ENCODE peak calls at places on chromosomes 6 and 20, in five cellular contexts. P is RWPE1, R is stomach, O is kidney, H is neural progenitor cell. M is an unnamed sample.

GRCh38 chr20:32780749-32781402 is 18.7 kb downstream of the DNMT3B start:
- DNase-seq in O (no peak), R (no peak), P (no peak), H (peak), M (peak)

GRCh38 chr20:31670371-31671228 is 32.9 kb downstream of the COX4I2 start:
- DNase-seq in R (peak), P (no peak), O (peak), H (no peak), M (no peak)

GRCh38 chr6:104789770-104790190 is 69.9 kb downstream of the HACE1 start:
- DNase-seq in O (no peak), R (no peak), P (peak), H (no peak), M (peak)

GRCh38 chr6:42390228-42390934 is 61.3 kb downstream of the TRERF1 start:
- DNase-seq in H (no peak), R (no peak), O (no peak), P (no peak), M (no peak)

GRCh38 chr20:51287628-51288413 is 254.7 kb downstream of the NFATC2 start:
- DNase-seq in H (no peak), P (no peak), R (no peak), O (no peak), M (no peak)

GRCh38 chr6:1893470-1894130 is 283.9 kb downstream of the FOXC1 start:
- DNase-seq in H (peak), R (no peak), O (no peak), P (no peak), M (peak)

GRCh38 chr6:6512711-6513110 is 75.8 kb upstream of the LY86 start:
- DNase-seq in P (no peak), H (no peak), R (no peak), O (no peak), M (no peak)

GRCh38 chr20:19249515-19249914 is 37.1 kb downstream of the SLC24A3 start:
- DNase-seq in R (no peak), O (no peak), H (no peak), P (no peak), M (peak)

GRCh38 chr20:64265201-64265600 is 9.7 kb downstream of the PCMTD2 start:
- DNase-seq in H (no peak), R (no peak), P (no peak), O (no peak), M (no peak)

GRCh38 chr20:1951436-1952115 is 42.3 kb downstream of the PDYN start:
- DNase-seq in P (no peak), R (peak), O (no peak), H (no peak), M (no peak)

GRCh38 chr6:85490516-85491248 is 40.8 kb downstream of the NT5E start:
- DNase-seq in P (peak), H (no peak), O (no peak), R (no peak), M (no peak)

GRCh38 chr6:1786455-1787108 is 176.9 kb downstream of the FOXC1 start:
- DNase-seq in H (no peak), R (no peak), P (no peak), O (no peak), M (no peak)

GRCh38 chr6:41429506-41430504 is 94.4 kb downstream of the NCR2 start:
- DNase-seq in R (no peak), P (no peak), O (no peak), H (no peak), M (no peak)

GRCh38 chr6:163177892-163178420 is 236.6 kb upstream of the QKI start:
- DNase-seq in O (no peak), P (no peak), R (no peak), H (no peak), M (no peak)
- H3K27ac ChIP-seq in O (no peak), P (no peak), R (no peak), H (no peak), M (no peak)

GRCh38 chr20:11432407-11432806 is 485.3 kb upstream of the BTBD3 start:
- DNase-seq in H (no peak), R (no peak), O (no peak), P (peak), M (peak)

GRCh38 chr20:11429168-11429567 is 488.5 kb upstream of the BTBD3 start:
- DNase-seq in H (no peak), O (no peak), P (no peak), R (no peak), M (no peak)

GRCh38 chr20:11430652-11431051 is 487.0 kb upstream of the BTBD3 start:
- DNase-seq in O (no peak), P (no peak), H (no peak), R (no peak), M (no peak)

GRCh38 chr20:11429889-11430580 is 487.7 kb upstream of the BTBD3 start:
- DNase-seq in P (no peak), H (peak), O (no peak), R (no peak), M (no peak)

DNA sequence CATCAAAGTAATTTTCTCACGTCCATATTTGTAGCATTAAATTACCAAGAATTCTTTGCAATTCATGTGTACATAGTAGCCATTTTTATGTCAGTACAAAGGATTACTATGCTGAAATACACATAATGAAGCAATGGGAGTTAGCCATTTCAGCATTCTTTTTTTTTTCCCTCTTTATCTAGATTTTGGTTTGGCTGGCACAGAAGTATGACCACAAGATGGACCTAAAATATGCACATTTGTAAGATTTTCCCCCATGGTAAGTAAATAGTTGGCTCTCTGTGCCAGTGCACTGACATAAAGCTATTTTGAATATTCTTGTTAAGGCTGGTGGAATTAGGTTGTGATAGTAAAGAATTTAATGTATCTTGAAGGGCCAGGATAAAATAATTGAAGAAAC is 486.1 kb upstream of the BTBD3 start:
- DNase-seq in R (no peak), H (no peak), O (no peak), P (no peak), M (no peak)
- H3K27ac ChIP-seq in R (no peak), H (no peak), O (no peak), P (no peak), M (no peak)

GRCh38 chr6:63371087-63371486 is 51.3 kb upstream of the LGSN start:
- DNase-seq in H (no peak), P (no peak), O (no peak), R (no peak), M (no peak)

GRCh38 chr6:63372951-63373533 is 53.3 kb upstream of the LGSN start:
- DNase-seq in P (no peak), H (no peak), O (no peak), R (no peak), M (no peak)

DNA sequence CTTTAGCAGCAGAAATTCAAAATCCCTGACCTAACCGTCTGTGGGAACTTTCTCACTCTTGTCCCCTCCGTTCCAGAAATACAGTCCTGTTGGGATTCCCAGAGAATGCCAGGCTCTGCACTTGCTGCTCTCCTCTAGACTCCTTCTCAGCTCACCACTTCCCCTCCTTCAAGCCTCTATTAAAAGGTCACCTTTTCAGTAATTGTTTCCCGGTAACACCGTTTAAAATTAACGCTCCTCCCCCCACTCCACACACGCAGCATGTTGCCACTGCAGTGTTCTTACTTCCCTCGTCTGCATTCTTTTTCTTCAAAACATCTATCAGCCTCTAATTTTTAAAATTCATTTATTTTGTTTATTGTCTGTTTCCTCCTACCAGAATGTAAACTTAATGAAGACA is 48.6 kb upstream of the LGSN start:
- DNase-seq in H (no peak), O (no peak), P (no peak), R (no peak), M (no peak)
- H3K27ac ChIP-seq in H (no peak), O (no peak), P (no peak), R (no peak), M (no peak)

GRCh38 chr20:13865825-13866351 is 81.1 kb downstream of the NDUFAF5 start:
- DNase-seq in P (no peak), R (no peak), O (no peak), H (no peak), M (peak)
- H3K27ac ChIP-seq in P (no peak), R (peak), O (no peak), H (no peak), M (no peak)

GRCh38 chr6:75145211-75145610 is 60.6 kb downstream of the COL12A1 start:
- DNase-seq in R (no peak), O (no peak), H (no peak), P (no peak), M (no peak)

GRCh38 chr6:75145976-75146375 is 59.9 kb downstream of the COL12A1 start:
- DNase-seq in R (no peak), P (no peak), O (no peak), H (peak), M (peak)

GRCh38 chr6:75147512-75147911 is 58.3 kb downstream of the COL12A1 start:
- DNase-seq in R (no peak), H (no peak), P (no peak), O (no peak), M (no peak)

GRCh38 chr6:75144396-75144795 is 61.5 kb downstream of the COL12A1 start:
- DNase-seq in R (no peak), P (no peak), O (no peak), H (no peak), M (no peak)

GRCh38 chr6:75143186-75143585 is 62.7 kb downstream of the COL12A1 start:
- DNase-seq in R (no peak), H (no peak), P (no peak), O (no peak), M (no peak)
- H3K27ac ChIP-seq in R (no peak), H (no peak), P (no peak), O (no peak), M (no peak)

DNA sequence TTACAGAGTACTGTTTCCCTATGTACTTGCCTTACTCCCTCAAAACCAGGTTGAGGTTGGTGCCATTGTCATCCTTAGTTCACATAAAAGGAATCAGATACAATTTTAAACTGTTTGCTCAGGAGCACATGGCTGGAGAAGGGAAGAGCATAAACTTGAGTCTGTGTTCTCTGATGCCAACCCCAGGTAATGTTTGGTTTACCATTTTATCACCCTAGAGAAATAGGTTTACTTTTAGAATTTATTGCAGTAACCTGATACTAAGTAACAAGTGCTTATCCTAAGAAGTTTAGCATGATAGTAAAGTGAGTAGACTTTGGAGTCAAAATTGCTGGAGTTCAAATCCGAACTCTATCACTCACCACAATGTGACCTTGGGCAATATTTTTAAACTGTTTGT is 86.3 kb downstream of the RFPL4B start:
- DNase-seq in H (no peak), R (no peak), P (no peak), O (no peak), M (no peak)
- H3K27ac ChIP-seq in H (no peak), R (no peak), P (no peak), O (no peak), M (no peak)